ENCODE peak calls at places on chromosomes 6 and 20, in four cellular contexts. One of them, this sample, is unnamed.

GRCh38 chr6:111263837-111264236 is 176.5 kb downstream of the SLC16A10 start:
- DNase-seq in hypothalamus: no peak
- DNase-seq in NCI-H2029 treated with DMSO at 0.1 percent for 48 hours: no peak
- DNase-seq in midbrain: no peak
- DNase-seq in this sample: no peak

GRCh38 chr20:52219441-52219840 is 27.9 kb upstream of the ZFP64 start:
- DNase-seq in hypothalamus: no peak
- DNase-seq in NCI-H2029 treated with DMSO at 0.1 percent for 48 hours: peak; percentile 3
- DNase-seq in midbrain: no peak
- DNase-seq in this sample: peak; percentile 19

GRCh38 chr20:48012401-48012974 is 227.2 kb upstream of the SULF2 start:
- DNase-seq in NCI-H2029 treated with DMSO at 0.1 percent for 48 hours: no peak
- DNase-seq in hypothalamus: no peak
- DNase-seq in midbrain: no peak
- DNase-seq in this sample: no peak

GRCh38 chr20:23998392-23998791 is 9.8 kb upstream of the GGTLC1 start:
- DNase-seq in midbrain: no peak
- DNase-seq in NCI-H2029 treated with DMSO at 0.1 percent for 48 hours: no peak
- DNase-seq in hypothalamus: no peak
- DNase-seq in this sample: no peak

GRCh38 chr6:15073344-15073789 is 172.5 kb upstream of the JARID2 start:
- DNase-seq in midbrain: peak; percentile 45
- DNase-seq in NCI-H2029 treated with DMSO at 0.1 percent for 48 hours: no peak
- DNase-seq in hypothalamus: no peak
- DNase-seq in this sample: no peak

GRCh38 chr6:148513145-148514071 is 170.8 kb downstream of the SASH1 start:
- DNase-seq in hypothalamus: no peak
- DNase-seq in NCI-H2029 treated with DMSO at 0.1 percent for 48 hours: no peak
- DNase-seq in midbrain: no peak
- DNase-seq in this sample: no peak

GRCh38 chr6:27893836-27894807 is 18.1 kb downstream of the OR2B2 start:
- DNase-seq in NCI-H2029 treated with DMSO at 0.1 percent for 48 hours: peak; percentile 97
- DNase-seq in hypothalamus: peak; percentile 60
- DNase-seq in midbrain: peak; percentile 89
- DNase-seq in this sample: peak; percentile 97

GRCh38 chr20:31568773-31569162 is 36.3 kb upstream of the ID1 start:
- DNase-seq in hypothalamus: peak; percentile 8
- DNase-seq in NCI-H2029 treated with DMSO at 0.1 percent for 48 hours: no peak
- DNase-seq in midbrain: no peak
- DNase-seq in this sample: no peak

GRCh38 chr6:146590492-146590891 is 8.3 kb upstream of the ADGB start:
- DNase-seq in midbrain: no peak
- DNase-seq in hypothalamus: no peak
- DNase-seq in NCI-H2029 treated with DMSO at 0.1 percent for 48 hours: no peak
- DNase-seq in this sample: no peak

GRCh38 chr20:2133318-2134183 is 31.9 kb downstream of the STK35 start:
- DNase-seq in NCI-H2029 treated with DMSO at 0.1 percent for 48 hours: no peak
- DNase-seq in midbrain: no peak
- DNase-seq in hypothalamus: no peak
- DNase-seq in this sample: no peak

GRCh38 chr6:140494321-140495085 is 1120.1 kb upstream of the CITED2 start:
- DNase-seq in midbrain: no peak
- DNase-seq in NCI-H2029 treated with DMSO at 0.1 percent for 48 hours: no peak
- DNase-seq in hypothalamus: no peak
- DNase-seq in this sample: no peak

GRCh38 chr6:13371421-13372072 is 43.2 kb upstream of the TBC1D7 start:
- DNase-seq in midbrain: no peak
- DNase-seq in NCI-H2029 treated with DMSO at 0.1 percent for 48 hours: no peak
- DNase-seq in hypothalamus: peak; percentile 14
- DNase-seq in this sample: no peak

GRCh38 chr6:20117474-20117873 is 94.8 kb downstream of the MBOAT1 start:
- DNase-seq in NCI-H2029 treated with DMSO at 0.1 percent for 48 hours: no peak
- DNase-seq in hypothalamus: no peak
- DNase-seq in midbrain: no peak
- DNase-seq in this sample: no peak

GRCh38 chr20:5044075-5044620 is 42.8 kb upstream of the SLC23A2 start:
- DNase-seq in hypothalamus: no peak
- DNase-seq in midbrain: no peak
- DNase-seq in NCI-H2029 treated with DMSO at 0.1 percent for 48 hours: no peak
- DNase-seq in this sample: no peak

GRCh38 chr20:6466065-6466810 is 301.2 kb upstream of the BMP2 start:
- DNase-seq in hypothalamus: no peak
- DNase-seq in NCI-H2029 treated with DMSO at 0.1 percent for 48 hours: no peak
- DNase-seq in midbrain: no peak
- DNase-seq in this sample: no peak

This sample was measured in cerebellar cortex.